ENCODE peak calls at places on chromosome 2, in five cellular contexts. X is RCC 7860, E is esophagus squamous epithelium, W is GM19239, Q is NCI-H345. Y is an unnamed sample.

GRCh38 chr2:70349921-70350685 is 48.2 kb upstream of the FAM136A start:
- DNase-seq in X (no peak), E (no peak), W (no peak), Q (no peak), Y (no peak)

GRCh38 chr2:239302808-239303557 is 97.8 kb downstream of the HDAC4 start:
- DNase-seq in X (no peak), E (no peak), W (no peak), Q (no peak), Y (no peak)

GRCh38 chr2:68734688-68735525 is at the start of gene ARHGAP25:
- DNase-seq in X (no peak), E (no peak), W (no peak), Q (no peak), Y (no peak)

GRCh38 chr2:203636896-203637818 is 69.3 kb upstream of the CD28 start:
- DNase-seq in X (no peak), E (no peak), W (no peak), Q (no peak), Y (no peak)

GRCh38 chr2:233728723-233729301 is at the start of gene UGT1A3:
- DNase-seq in X (no peak), E (no peak), W (no peak), Q (no peak), Y (no peak)

GRCh38 chr2:100610381-100610831 is 47.6 kb downstream of the PDCL3 start:
- DNase-seq in X (peak; percentile 6), E (no peak), W (peak; percentile 33), Q (peak; percentile 23), Y (peak; percentile 78)

GRCh38 chr2:98518106-98518505 is 73.4 kb downstream of the INPP4A start:
- DNase-seq in X (no peak), E (no peak), W (peak; percentile 31), Q (no peak), Y (peak; percentile 37)

GRCh38 chr2:188204830-188205229 is 86.8 kb upstream of the GULP1 start:
- DNase-seq in X (no peak), E (no peak), W (no peak), Q (no peak), Y (no peak)

GRCh38 chr2:72138921-72139381 is 8.7 kb downstream of the CYP26B1 start:
- DNase-seq in X (no peak), E (no peak), W (no peak), Q (no peak), Y (peak; percentile 9)

GRCh38 chr2:123303735-123304134 is 721.4 kb upstream of the CNTNAP5 start:
- DNase-seq in X (no peak), E (no peak), W (no peak), Q (no peak), Y (no peak)

GRCh38 chr2:138536302-138536701 is 34.7 kb downstream of the SPOPL start:
- DNase-seq in X (no peak), E (no peak), W (no peak), Q (no peak), Y (no peak)

GRCh38 chr2:55616509-55617159 is 788 bp downstream of the PPP4R3B start:
- DNase-seq in X (peak; percentile 72), E (no peak), W (no peak), Q (peak; percentile 40), Y (no peak)

GRCh38 chr2:128312411-128312810 is 6.3 kb downstream of the HS6ST1 start:
- DNase-seq in X (no peak), E (no peak), W (no peak), Q (no peak), Y (no peak)

GRCh38 chr2:117832905-117833613 is 18.6 kb downstream of the DDX18 start:
- DNase-seq in X (no peak), E (no peak), W (no peak), Q (no peak), Y (no peak)

GRCh38 chr2:207768891-207769596 is 662 bp downstream of the FZD5 start:
- DNase-seq in X (peak; percentile 18), E (no peak), W (peak; percentile 42), Q (peak; percentile 41), Y (peak; percentile 30)

GRCh38 chr2:25362049-25362563 is 20.4 kb upstream of the DNMT3A start:
- DNase-seq in X (peak; percentile 78), E (peak; percentile 63), W (peak; percentile 82), Q (peak; percentile 96), Y (peak; percentile 81)

GRCh38 chr2:121803503-121803902 is 48.1 kb downstream of the TSN start:
- DNase-seq in X (no peak), E (no peak), W (no peak), Q (peak; percentile 90), Y (no peak)

GRCh38 chr2:28716265-28716865 is 35.3 kb upstream of the PPP1CB start:
- DNase-seq in X (peak; percentile 95), E (no peak), W (no peak), Q (peak; percentile 91), Y (peak; percentile 66)

GRCh38 chr2:120539937-120540718 is 194.2 kb downstream of the INHBB start:
- DNase-seq in X (peak; percentile 83), E (no peak), W (no peak), Q (peak; percentile 35), Y (peak; percentile 61)

GRCh38 chr2:238305092-238305862 is 15.0 kb upstream of the TRAF3IP1 start:
- DNase-seq in X (no peak), E (no peak), W (no peak), Q (no peak), Y (peak; percentile 18)

GRCh38 chr2:160924936-160925353 is 235.3 kb upstream of the TANK start:
- DNase-seq in X (no peak), E (no peak), W (no peak), Q (no peak), Y (no peak)

GRCh38 chr2:131045925-131046579 is 47.2 kb downstream of the FAM168B start:
- DNase-seq in X (no peak), E (no peak), W (no peak), Q (no peak), Y (no peak)

GRCh38 chr2:141534671-141535359 is 596.0 kb downstream of the LRP1B start:
- DNase-seq in X (no peak), E (no peak), W (no peak), Q (no peak), Y (no peak)

GRCh38 chr2:225354281-225354774 is 45.2 kb upstream of the NYAP2 start:
- DNase-seq in X (peak; percentile 18), E (no peak), W (no peak), Q (peak; percentile 65), Y (no peak)

Y was measured in WERI-Rb-1.